ENCODE peak calls at places on chromosome 16, in six cellular contexts. J, Q, B, U, K and S are unnamed samples.

GRCh38 chr16:22381392-22381791 is 7.0 kb upstream of the CDR2 start:
- DNase-seq in B (no peak), U (no peak), J (no peak), K (no peak), Q (no peak), S (no peak)

GRCh38 chr16:1669698-1670097 is 8.4 kb upstream of the JPT2 start:
- DNase-seq in J (no peak), Q (no peak), U (no peak), K (no peak), B (no peak), S (no peak)

GRCh38 chr16:51134269-51134812 is 16.7 kb downstream of the SALL1 start:
- DNase-seq in B (no peak), U (no peak), Q (no peak), K (peak), J (no peak), S (no peak)

GRCh38 chr16:85151603-85152413 is 39.5 kb upstream of the CIBAR2 start:
- DNase-seq in K (no peak), J (no peak), B (no peak), Q (peak), U (no peak), S (peak)

GRCh38 chr16:50297301-50298074 is 31.1 kb downstream of the ADCY7 start:
- DNase-seq in K (no peak), B (no peak), Q (no peak), J (peak), U (no peak), S (no peak)

GRCh38 chr16:27819356-27819755 is 244.2 kb downstream of the GSG1L start:
- DNase-seq in J (no peak), U (no peak), B (no peak), Q (no peak), K (no peak), S (no peak)

GRCh38 chr16:81212830-81213465 is 25.5 kb upstream of the BCO1 start:
- DNase-seq in K (no peak), U (no peak), Q (no peak), B (no peak), J (no peak), S (no peak)

GRCh38 chr16:23676924-23677480 is 1.7 kb upstream of the PLK1 start:
- DNase-seq in J (no peak), U (no peak), K (no peak), B (no peak), Q (no peak), S (no peak)

GRCh38 chr16:75559564-75560372 is 3.7 kb upstream of the TMEM231 start:
- DNase-seq in U (no peak), K (peak), B (no peak), J (no peak), Q (no peak), S (no peak)

GRCh38 chr16:85412911-85413520 is 200.1 kb upstream of the GSE1 start:
- DNase-seq in K (no peak), U (no peak), Q (no peak), J (no peak), B (no peak), S (no peak)

GRCh38 chr16:49739381-49739780 is 116.5 kb downstream of the ZNF423 start:
- DNase-seq in J (no peak), B (peak), Q (peak), U (no peak), K (peak), S (no peak)

GRCh38 chr16:48008011-48008410 is 147.8 kb downstream of the ABCC12 start:
- DNase-seq in Q (no peak), U (no peak), B (no peak), J (no peak), K (no peak), S (no peak)

GRCh38 chr16:50306287-50306686 is 39.9 kb downstream of the ADCY7 start:
- DNase-seq in J (no peak), U (no peak), Q (no peak), K (no peak), B (no peak), S (no peak)

GRCh38 chr16:705748-706188 is at the start of gene FBXL16:
- DNase-seq in Q (peak), K (peak), U (no peak), B (no peak), J (no peak), S (no peak)

GRCh38 chr16:12229759-12230594 is 253.4 kb downstream of the SNX29 start:
- DNase-seq in Q (no peak), J (peak), K (no peak), U (no peak), B (no peak), S (no peak)

GRCh38 chr16:47725188-47725695 is 264.1 kb downstream of the PHKB start:
- DNase-seq in Q (no peak), J (no peak), U (no peak), B (no peak), K (no peak), S (no peak)

GRCh38 chr16:82627811-82628339 is 1.1 kb downstream of the CDH13 start:
- DNase-seq in K (peak), U (no peak), J (no peak), B (no peak), Q (no peak), S (peak)

GRCh38 chr16:72988568-72988967 is 59.4 kb downstream of the ZFHX3 start:
- DNase-seq in Q (no peak), U (no peak), K (no peak), B (no peak), J (no peak), S (no peak)

GRCh38 chr16:72985148-72985882 is 62.6 kb downstream of the ZFHX3 start:
- DNase-seq in U (no peak), K (no peak), B (no peak), Q (no peak), J (no peak), S (no peak)

GRCh38 chr16:72987480-72987901 is 60.4 kb downstream of the ZFHX3 start:
- DNase-seq in U (no peak), K (no peak), J (no peak), Q (no peak), B (no peak), S (peak)

GRCh38 chr16:72983728-72984350 is 64.1 kb downstream of the ZFHX3 start:
- DNase-seq in J (no peak), U (no peak), K (no peak), B (no peak), Q (no peak), S (no peak)

DNA sequence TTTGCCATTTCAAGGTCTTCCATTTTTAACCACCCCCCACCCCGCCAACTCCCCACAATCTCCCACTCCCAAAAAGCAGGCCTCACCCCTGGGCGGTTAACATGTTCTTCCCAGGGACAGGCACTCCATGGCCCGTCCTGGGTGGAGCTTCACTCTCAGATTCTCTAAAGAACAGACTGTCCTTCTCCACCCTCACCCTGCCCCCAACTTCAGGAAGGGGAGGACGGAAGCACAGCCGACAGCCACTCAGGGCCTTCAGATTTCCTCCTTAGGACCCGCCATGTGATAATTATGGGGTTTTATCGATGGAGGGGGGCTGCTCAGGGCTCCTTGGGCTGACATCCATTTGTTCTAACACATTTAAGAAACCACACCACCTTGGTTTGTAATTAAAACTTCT is 61.9 kb downstream of the ZFHX3 start:
- DNase-seq in B (no peak), K (no peak), J (no peak), U (no peak), Q (no peak), S (no peak)
- TF ChIP-seq POLR2AphosphoS5 in B (no peak), K (no peak), J (no peak), U (no peak), Q (no peak), S (no peak)

GRCh38 chr16:66169817-66170216 is 196.7 kb upstream of the CDH5 start:
- DNase-seq in Q (no peak), B (no peak), K (no peak), U (no peak), J (peak), S (no peak)

GRCh38 chr16:66168777-66169176 is 197.7 kb upstream of the CDH5 start:
- DNase-seq in K (no peak), J (no peak), U (no peak), Q (no peak), B (no peak), S (no peak)

GRCh38 chr16:66175058-66175457 is 191.4 kb upstream of the CDH5 start:
- DNase-seq in B (no peak), J (no peak), U (no peak), K (no peak), Q (no peak), S (no peak)

GRCh38 chr16:66170989-66171388 is 195.5 kb upstream of the CDH5 start:
- DNase-seq in B (no peak), K (no peak), J (no peak), Q (no peak), U (no peak), S (no peak)

DNA sequence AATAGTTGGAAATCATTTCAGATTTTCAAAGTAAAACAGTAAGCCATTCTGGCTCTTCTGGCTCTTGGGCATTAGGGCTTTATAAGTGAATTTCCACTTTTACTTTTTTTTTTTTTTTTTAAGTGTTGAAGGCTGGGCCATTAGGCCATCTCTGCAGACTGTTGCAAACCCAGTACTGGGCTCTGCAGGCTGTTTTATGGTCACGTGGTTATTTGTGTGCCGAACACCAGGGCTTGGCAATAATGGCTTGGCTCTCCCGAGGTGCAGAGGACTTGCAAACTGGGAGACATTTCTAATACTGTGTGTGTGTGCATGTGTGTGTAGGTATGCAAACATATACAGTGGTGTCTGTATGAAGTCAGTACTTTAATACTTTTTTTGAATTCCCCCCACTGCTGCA is 194.9 kb upstream of the CDH5 start:
- DNase-seq in U (no peak), Q (no peak), K (no peak), B (no peak), J (no peak), S (no peak)
- TF ChIP-seq POLR2AphosphoS5 in U (no peak), Q (no peak), K (no peak), B (no peak), J (no peak), S (no peak)

GRCh38 chr16:4801962-4802658 is at the start of gene ROGDI:
- DNase-seq in B (peak), Q (peak), K (peak), U (no peak), J (peak), S (peak)

GRCh38 chr16:4801051-4801961 is 1.1 kb downstream of the ROGDI start:
- DNase-seq in K (peak), U (no peak), J (no peak), Q (no peak), B (no peak), S (no peak)

GRCh38 chr16:4803479-4804243 is 1.2 kb upstream of the ROGDI start:
- DNase-seq in B (no peak), Q (no peak), U (no peak), J (no peak), K (no peak), S (no peak)

GRCh38 chr16:4800290-4801041 is 2.0 kb downstream of the ROGDI start:
- DNase-seq in U (no peak), K (no peak), Q (peak), B (no peak), J (peak), S (no peak)

DNA sequence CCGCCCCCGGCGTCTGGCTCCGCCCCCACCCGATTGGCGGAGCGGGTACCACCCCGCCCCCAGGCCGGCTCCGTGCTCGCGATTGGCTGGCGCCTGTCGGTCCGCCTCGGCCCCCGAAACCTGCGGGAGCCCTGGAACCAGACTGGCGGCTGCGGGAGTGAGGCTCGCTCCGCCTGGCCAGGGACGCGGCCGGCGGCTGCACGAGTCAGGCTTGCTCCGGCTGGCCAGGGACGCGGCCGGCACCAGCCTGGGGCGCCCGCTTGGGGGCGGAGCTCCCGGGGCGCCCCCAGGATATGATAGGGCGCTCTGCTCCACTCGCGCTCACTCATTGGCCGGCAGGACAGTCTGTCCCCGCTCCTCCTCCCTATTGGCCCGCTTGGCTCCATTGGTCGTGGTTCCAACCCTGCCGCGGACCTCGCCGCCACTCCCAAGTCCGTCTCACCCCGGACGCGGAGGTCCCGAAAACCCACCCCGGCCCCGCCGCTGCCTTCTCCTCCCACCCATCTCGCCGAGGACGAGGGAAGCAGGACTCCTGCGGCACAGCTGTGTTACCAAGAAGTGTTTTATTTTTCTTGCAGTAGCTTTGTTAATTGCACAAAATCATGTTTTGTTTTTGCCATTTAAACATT is 340 bp upstream of the ROGDI start:
- DNase-seq in U (peak), K (peak), Q (peak), B (peak), J (peak), S (peak)
- TF ChIP-seq POLR2AphosphoS5 in U (peak), K (peak), Q (peak), B (peak), J (peak), S (peak)

DNA sequence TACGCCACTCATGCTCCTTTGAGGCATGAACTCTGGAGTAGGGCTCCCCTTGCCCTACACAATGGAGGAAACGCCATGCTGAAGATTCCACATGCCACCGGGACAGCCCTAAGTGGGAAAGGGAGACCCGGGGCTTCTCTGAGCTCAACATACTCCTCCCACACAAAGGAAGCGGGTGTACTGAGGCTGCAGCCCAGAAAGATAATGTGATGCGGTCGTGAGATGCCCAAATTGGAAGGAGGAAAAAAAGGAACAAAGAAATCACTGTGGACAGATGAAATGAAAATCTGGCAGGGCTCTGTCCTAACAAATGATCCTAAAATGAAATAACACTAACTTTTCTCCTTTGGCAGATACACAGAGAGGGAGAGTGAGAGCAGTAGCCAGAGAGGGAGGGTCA is 182.1 kb downstream of the ZFHX3 start:
- DNase-seq in U (no peak), K (no peak), Q (no peak), J (no peak), B (no peak), S (no peak)
- TF ChIP-seq POLR2AphosphoS5 in U (no peak), K (no peak), Q (no peak), J (no peak), B (no peak), S (no peak)

GRCh38 chr16:67400901-67401300 is 7.6 kb upstream of the TPPP3 start:
- DNase-seq in B (no peak), Q (no peak), J (no peak), U (no peak), K (no peak), S (no peak)

GRCh38 chr16:67399749-67400704 is 6.7 kb upstream of the TPPP3 start:
- DNase-seq in U (no peak), K (no peak), B (no peak), J (no peak), Q (no peak), S (no peak)

GRCh38 chr16:67398546-67399217 is 5.4 kb upstream of the TPPP3 start:
- DNase-seq in Q (no peak), K (no peak), J (no peak), B (no peak), U (no peak), S (no peak)

GRCh38 chr16:67397812-67398545 is 4.7 kb upstream of the TPPP3 start:
- DNase-seq in U (no peak), B (no peak), Q (no peak), J (no peak), K (no peak), S (no peak)

DNA sequence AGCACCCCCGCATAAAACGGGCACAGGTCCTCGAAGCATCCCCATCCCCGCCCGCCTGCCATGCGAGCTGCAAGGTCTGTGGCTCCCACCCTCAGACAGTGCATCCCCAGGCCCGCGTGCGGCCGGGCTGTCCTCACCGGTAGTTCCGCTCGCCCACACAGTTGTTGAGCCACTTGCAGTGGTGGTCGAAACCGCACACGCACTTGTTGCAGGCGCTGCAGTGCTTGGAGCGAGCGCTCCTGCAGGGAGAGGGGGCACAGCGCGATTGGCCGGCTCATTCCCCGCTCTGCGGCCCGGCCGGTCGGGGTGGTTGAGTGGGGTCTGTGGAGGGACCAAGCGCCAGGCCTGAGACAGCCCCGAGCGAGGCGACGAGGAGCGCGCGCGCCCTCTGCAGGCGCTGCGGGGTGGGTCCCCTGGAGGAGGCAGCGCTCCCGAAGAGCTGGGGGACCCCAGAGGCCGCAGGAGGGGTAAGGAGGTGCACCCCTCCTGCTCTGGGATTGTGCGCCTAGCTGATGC is 6.0 kb upstream of the TPPP3 start:
- DNase-seq in K (peak), U (no peak), B (no peak), J (no peak), Q (peak), S (no peak)
- TF ChIP-seq POLR2AphosphoS5 in K (no peak), U (no peak), B (no peak), J (no peak), Q (no peak), S (no peak)